ENCODE peak calls at places on chromosomes 3 and 15, in six cellular contexts. T, X, R, D, K and H are unnamed samples.

GRCh38 chr3:177194319-177194718 is 3.0 kb downstream of the TBL1XR1 start:
- DNase-seq in K (no peak), D (no peak), X (no peak), R (no peak), T (no peak), H (no peak)

GRCh38 chr3:45590822-45591546 is 3.6 kb upstream of the LIMD1 start:
- DNase-seq in X (no peak), R (no peak), K (no peak), D (no peak), T (no peak), H (no peak)

GRCh38 chr15:61092387-61093157 is 136.5 kb downstream of the RORA start:
- DNase-seq in D (no peak), T (no peak), K (no peak), X (no peak), R (no peak), H (no peak)

GRCh38 chr15:70283511-70283910 is 185.8 kb upstream of the TLE3 start:
- DNase-seq in R (peak), X (no peak), D (no peak), K (no peak), T (no peak), H (no peak)

GRCh38 chr3:159788987-159789386 is 199.6 kb upstream of the IL12A start:
- DNase-seq in X (no peak), R (no peak), T (peak), K (no peak), D (no peak), H (peak)

GRCh38 chr3:83496459-83496858 is 1462.3 kb upstream of the CADM2 start:
- DNase-seq in X (no peak), T (no peak), D (no peak), K (no peak), R (no peak), H (no peak)

GRCh38 chr15:60255390-60255789 is 142.4 kb downstream of the ANXA2 start:
- DNase-seq in T (peak), X (peak), D (peak), R (no peak), K (peak), H (peak)

GRCh38 chr3:4981688-4982494 is 2.7 kb downstream of the BHLHE40 start:
- DNase-seq in X (no peak), K (peak), T (peak), R (no peak), D (peak), H (peak)

GRCh38 chr3:196524527-196524926 is 9.4 kb upstream of the SMCO1 start:
- DNase-seq in X (no peak), D (peak), T (peak), K (no peak), R (no peak), H (peak)

GRCh38 chr15:70835415-70835814 is 18.5 kb downstream of the LARP6 start:
- DNase-seq in X (no peak), D (no peak), T (no peak), K (peak), R (no peak), H (no peak)

GRCh38 chr3:167851171-167851570 is 115.7 kb downstream of the SERPINI1 start:
- DNase-seq in T (peak), D (peak), K (peak), X (no peak), R (no peak), H (no peak)

GRCh38 chr3:33885496-33885895 is 87.1 kb downstream of the PDCD6IP start:
- DNase-seq in K (no peak), R (no peak), X (no peak), D (no peak), T (no peak), H (no peak)

GRCh38 chr3:4426782-4427344 is 40.2 kb downstream of the SUMF1 start:
- DNase-seq in R (no peak), D (peak), T (peak), X (no peak), K (peak), H (peak)

GRCh38 chr3:126983653-126984390 is 907 bp downstream of the PLXNA1 start:
- DNase-seq in T (no peak), D (no peak), K (no peak), R (no peak), X (peak), H (peak)

GRCh38 chr3:59406943-59407342 is 357.1 kb upstream of the CFAP20DC start:
- DNase-seq in K (no peak), R (no peak), X (no peak), D (no peak), T (no peak), H (no peak)

GRCh38 chr15:41331281-41331680 is 1.1 kb downstream of the OIP5 start:
- DNase-seq in X (no peak), T (no peak), D (peak), K (no peak), R (no peak), H (no peak)

GRCh38 chr3:54578417-54578816 is 349.4 kb downstream of the LRTM1 start:
- DNase-seq in T (no peak), K (no peak), D (no peak), R (no peak), X (no peak), H (no peak)

GRCh38 chr15:34759347-34759746 is 4.5 kb upstream of the GJD2 start:
- DNase-seq in K (no peak), D (no peak), R (no peak), T (no peak), X (no peak), H (no peak)

GRCh38 chr3:36804295-36805055 is 40.1 kb upstream of the DCLK3 start:
- DNase-seq in X (no peak), T (no peak), D (no peak), K (no peak), R (no peak), H (no peak)

GRCh38 chr3:119211193-119211592 is 29.5 kb downstream of the B4GALT4 start:
- DNase-seq in D (no peak), X (no peak), T (no peak), R (no peak), K (no peak), H (no peak)

GRCh38 chr3:11434017-11434526 is 161.9 kb downstream of the ATG7 start:
- DNase-seq in D (no peak), R (no peak), K (peak), T (peak), X (peak), H (no peak)

GRCh38 chr15:64112904-64113303 is 17.1 kb downstream of the SNX1 start:
- DNase-seq in K (peak), R (no peak), D (no peak), T (no peak), X (no peak), H (peak)

GRCh38 chr3:176971613-176972174 is 225.6 kb downstream of the TBL1XR1 start:
- DNase-seq in K (no peak), D (no peak), R (no peak), X (no peak), T (no peak), H (no peak)

GRCh38 chr15:62069551-62069950 is 2.8 kb downstream of the C2CD4A start:
- DNase-seq in T (no peak), X (no peak), R (no peak), K (no peak), D (no peak), H (no peak)

GRCh38 chr3:145807990-145808389 is 353.0 kb downstream of the PLOD2 start:
- DNase-seq in D (peak), K (peak), T (no peak), R (no peak), X (no peak), H (peak)

GRCh38 chr3:104612218-104612617 is 754.5 kb upstream of the ALCAM start:
- DNase-seq in T (no peak), K (no peak), D (no peak), R (no peak), X (no peak), H (no peak)

GRCh38 chr3:38588995-38589937 is 60.2 kb downstream of the SCN5A start:
- DNase-seq in T (no peak), R (no peak), K (no peak), D (no peak), X (peak), H (no peak)

GRCh38 chr3:11985866-11986265 is 18.3 kb upstream of the SYN2 start:
- DNase-seq in K (no peak), R (no peak), D (no peak), T (no peak), X (no peak), H (no peak)

GRCh38 chr3:104805508-104805907 is 561.2 kb upstream of the ALCAM start:
- DNase-seq in T (no peak), R (no peak), D (no peak), X (no peak), K (no peak), H (no peak)

GRCh38 chr3:171824076-171824475 is 13.8 kb upstream of the PLD1 start:
- DNase-seq in R (no peak), K (no peak), T (no peak), X (no peak), D (no peak), H (no peak)

GRCh38 chr3:188345223-188345622 is 191.3 kb downstream of the LPP start:
- DNase-seq in D (no peak), T (peak), X (no peak), R (no peak), K (peak), H (no peak)

GRCh38 chr15:45635191-45635638 is 386 bp downstream of the SQOR start:
- DNase-seq in X (peak), D (peak), R (peak), K (no peak), T (no peak), H (no peak)

GRCh38 chr3:181017690-181018089 is 28.2 kb upstream of the DNAJC19 start:
- DNase-seq in T (no peak), X (no peak), D (no peak), K (no peak), R (no peak), H (no peak)

GRCh38 chr3:120642368-120642948 is 39.6 kb downstream of the HGD start:
- DNase-seq in T (peak), X (no peak), K (peak), D (no peak), R (no peak), H (no peak)

GRCh38 chr15:78915341-78916087 is 29.3 kb downstream of the CTSH start:
- DNase-seq in T (no peak), X (peak), R (no peak), K (peak), D (no peak), H (no peak)

GRCh38 chr3:59286791-59287531 is 237.1 kb upstream of the CFAP20DC start:
- DNase-seq in T (peak), X (no peak), K (no peak), R (no peak), D (peak), H (peak)

DNA sequence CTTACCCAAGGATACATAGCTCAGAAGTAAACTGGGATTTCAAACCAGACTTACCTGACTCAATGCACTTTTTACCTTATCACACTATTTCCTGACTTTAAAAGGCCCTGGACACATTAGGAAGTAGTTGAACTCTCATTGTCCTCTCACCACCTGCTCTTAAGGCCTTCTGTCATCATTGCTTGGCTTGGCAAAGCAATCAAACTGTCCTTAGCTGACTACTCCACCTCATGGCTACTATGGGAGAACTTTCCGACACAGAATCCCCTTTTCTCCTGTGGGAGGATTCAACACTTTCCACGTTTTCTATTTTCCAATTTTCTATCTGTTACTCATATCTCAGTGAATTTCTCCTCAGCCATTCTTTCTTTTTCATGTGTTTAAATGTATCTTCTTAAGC is 55.4 kb downstream of the ZNF148 start:
- DNase-seq in R (no peak), X (no peak), D (no peak), K (no peak), T (no peak), H (no peak)
- TF ChIP-seq CTCF in R (no peak), X (no peak), D (no peak), K (no peak), T (no peak), H (no peak)

DNA sequence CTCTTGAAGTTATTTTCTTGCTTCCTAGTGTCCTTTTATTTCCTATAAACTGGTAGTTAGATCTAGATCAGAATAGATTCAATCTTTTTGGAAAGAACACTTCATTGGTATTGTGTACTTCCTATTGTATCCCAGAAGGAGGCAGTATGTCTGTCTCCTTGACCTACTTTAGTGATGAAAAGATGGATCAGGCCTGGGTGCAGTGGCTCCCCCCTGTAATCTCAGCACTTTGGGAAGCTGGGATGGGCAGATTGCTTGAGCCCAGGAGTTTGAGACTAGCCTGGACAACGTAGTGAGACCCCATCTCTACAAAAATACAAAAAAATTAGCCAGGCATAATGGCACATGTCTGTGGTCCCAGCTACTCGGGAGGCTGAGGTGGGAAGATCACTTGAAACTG is 12.0 kb downstream of the BSN start:
- DNase-seq in X (no peak), R (no peak), T (peak), K (peak), D (peak), H (peak)
- TF ChIP-seq CTCF in X (no peak), R (no peak), T (peak), K (peak), D (peak), H (peak)

GRCh38 chr3:63565220-63565619 is 87.3 kb upstream of the SNTN start:
- DNase-seq in K (no peak), T (no peak), X (no peak), D (no peak), R (no peak), H (peak)
- TF ChIP-seq CTCF in K (no peak), T (peak), X (no peak), D (no peak), R (no peak), H (no peak)

DNA sequence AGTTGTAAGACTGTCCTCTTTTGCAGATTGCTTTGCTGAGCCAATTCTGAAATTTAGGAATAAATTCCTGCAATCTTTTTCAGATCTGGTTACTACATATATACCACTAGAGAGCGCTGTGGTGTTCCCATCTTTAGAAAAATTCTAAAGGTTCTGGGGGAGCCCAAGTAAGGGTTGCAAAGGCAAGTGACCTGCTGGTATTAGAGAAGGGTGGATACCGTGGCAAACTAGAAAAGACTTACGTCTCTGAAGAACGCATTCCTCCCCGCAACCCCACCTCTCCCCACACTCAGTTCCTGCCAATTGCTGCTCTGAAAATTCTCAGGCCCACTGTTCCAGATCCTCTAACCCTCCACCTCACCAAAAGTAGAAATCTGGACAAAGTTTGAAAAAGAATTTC is 48.5 kb downstream of the EFHB start:
- DNase-seq in K (peak), X (no peak), R (no peak), T (peak), D (peak), H (peak)
- TF ChIP-seq CTCF in K (peak), X (peak), R (peak), T (peak), D (peak), H (peak)

GRCh38 chr3:18429021-18429745 is 4.0 kb upstream of the SATB1 start:
- DNase-seq in D (no peak), K (no peak), T (no peak), X (no peak), R (no peak), H (no peak)
- TF ChIP-seq CTCF in D (no peak), K (no peak), T (no peak), X (no peak), R (no peak), H (no peak)

GRCh38 chr3:184039414-184039813 is 7.9 kb downstream of the HTR3D start:
- DNase-seq in D (no peak), T (peak), K (peak), R (no peak), X (no peak), H (peak)

GRCh38 chr3:184040010-184040409 is 8.5 kb downstream of the HTR3D start:
- DNase-seq in D (peak), X (no peak), T (no peak), R (no peak), K (peak), H (peak)

GRCh38 chr3:184042617-184043016 is 10.2 kb upstream of the HTR3C start:
- DNase-seq in T (no peak), D (no peak), K (no peak), R (no peak), X (no peak), H (no peak)

DNA sequence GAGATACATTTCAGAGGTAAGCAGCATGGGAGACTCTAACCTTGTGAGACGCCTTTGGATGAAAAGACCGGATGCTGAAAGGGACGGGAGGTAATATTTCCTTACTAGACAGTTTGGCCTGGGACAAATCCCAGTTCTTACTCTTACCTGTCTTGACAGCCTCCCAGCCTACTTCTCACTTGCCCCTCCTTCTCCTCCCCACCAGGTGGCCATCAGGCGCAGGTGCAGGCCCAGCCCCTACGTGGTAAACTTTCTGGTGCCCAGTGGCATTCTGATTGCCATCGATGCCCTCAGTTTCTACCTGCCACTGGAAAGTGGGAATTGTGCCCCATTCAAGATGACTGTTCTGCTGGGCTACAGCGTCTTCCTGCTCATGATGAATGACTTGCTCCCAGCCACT is 6.3 kb downstream of the HTR3D start:
- DNase-seq in R (no peak), K (no peak), D (no peak), X (no peak), T (no peak), H (no peak)
- TF ChIP-seq CTCF in R (no peak), K (no peak), D (peak), X (no peak), T (no peak), H (no peak)